ENCODE peak calls at places on chromosome X, in six cellular contexts. S is SJSA1, Q is transverse colon, J is NCI-H1105, L is adipocyte, B is caudate nucleus. O is an unnamed sample.

GRCh38 chrX:132576945-132577344 is 88.1 kb upstream of the MBNL3 start:
- DNase-seq in S (no peak), Q (no peak), J (no peak), L (peak; percentile 57), B (no peak), O (no peak)

GRCh38 chrX:119583431-119584059 is 9.2 kb downstream of the UBE2A start:
- DNase-seq in S (no peak), Q (no peak), J (no peak), L (no peak), B (no peak), O (no peak)

GRCh38 chrX:47958943-47959342 is 44.8 kb downstream of the ZNF182 start:
- DNase-seq in S (no peak), Q (no peak), J (no peak), L (no peak), B (no peak), O (no peak)

GRCh38 chrX:124737771-124738170 is 391.4 kb downstream of the SH2D1A start:
- DNase-seq in S (no peak), Q (no peak), J (no peak), L (no peak), B (no peak), O (no peak)

GRCh38 chrX:69136546-69137331 is 28.5 kb downstream of the PJA1 start:
- DNase-seq in S (no peak), Q (no peak), J (no peak), L (peak; percentile 19), B (no peak), O (peak; percentile 63)

GRCh38 chrX:96211953-96212352 is 472.7 kb upstream of the DIAPH2 start:
- DNase-seq in S (no peak), Q (no peak), J (no peak), L (peak; percentile 0), B (no peak), O (no peak)

GRCh38 chrX:49316085-49316484 is 5.8 kb upstream of the GAGE12J start:
- DNase-seq in S (no peak), Q (no peak), J (no peak), L (no peak), B (no peak), O (no peak)

GRCh38 chrX:76454456-76454927 is 27.0 kb downstream of the MAGEE1 start:
- DNase-seq in S (no peak), Q (no peak), J (peak; percentile 0), L (peak; percentile 52), B (peak; percentile 0), O (peak; percentile 2)

GRCh38 chrX:44947995-44948394 is 75.0 kb downstream of the KDM6A start:
- DNase-seq in S (no peak), Q (no peak), J (no peak), L (no peak), B (no peak), O (no peak)

GRCh38 chrX:42803320-42803719 is 25.4 kb upstream of the PPP1R2C start:
- DNase-seq in S (no peak), Q (no peak), J (no peak), L (peak; percentile 30), B (no peak), O (no peak)

GRCh38 chrX:111244238-111244750 is 26.0 kb downstream of the CAPN6 start:
- DNase-seq in S (no peak), Q (no peak), J (no peak), L (peak; percentile 59), B (no peak), O (peak; percentile 31)

GRCh38 chrX:102934624-102935023 is 2.4 kb upstream of the RAB40AL start:
- DNase-seq in S (no peak), Q (peak; percentile 18), J (peak; percentile 5), L (peak; percentile 50), B (no peak), O (peak; percentile 19)

GRCh38 chrX:24343719-24344118 is 16.7 kb upstream of the SUPT20HL1 start:
- DNase-seq in S (no peak), Q (no peak), J (no peak), L (no peak), B (no peak), O (no peak)